ENCODE peak calls at places on chromosome 17, in four cellular contexts. H is breast epithelium, V is heart left ventricle, B is HCT116. X is an unnamed sample.

GRCh38 chr17:67884766-67885165 is 59.5 kb downstream of the BPTF start:
- DNase-seq in H (no peak), V (no peak), B (no peak), X (no peak)

GRCh38 chr17:57868007-57868774 is 18.3 kb upstream of the MRPS23 start:
- DNase-seq in H (peak; percentile 71), V (peak; percentile 79), B (peak; percentile 90), X (peak; percentile 96)

GRCh38 chr17:31560836-31561235 is 169.4 kb downstream of the RAB11FIP4 start:
- DNase-seq in H (no peak), V (no peak), B (no peak), X (no peak)

GRCh38 chr17:75779250-75779986 is 5.2 kb upstream of the UNK start:
- DNase-seq in H (peak; percentile 96), V (peak; percentile 98), B (peak; percentile 100), X (peak; percentile 99)

GRCh38 chr17:46820592-46821450 is 2.3 kb upstream of the WNT3 start:
- DNase-seq in H (no peak), V (no peak), B (no peak), X (no peak)

GRCh38 chr17:20063665-20064648 is 54.8 kb downstream of the SPECC1 start:
- DNase-seq in H (peak; percentile 66), V (peak; percentile 70), B (peak; percentile 33), X (peak; percentile 99)

GRCh38 chr17:39208893-39209292 is 8.8 kb downstream of the RPL19 start:
- DNase-seq in H (no peak), V (no peak), B (no peak), X (peak; percentile 73)

GRCh38 chr17:72125226-72125651 is 4.4 kb downstream of the SOX9 start:
- DNase-seq in H (no peak), V (no peak), B (no peak), X (no peak)

GRCh38 chr17:19880393-19880792 is 12.7 kb upstream of the ULK2 start:
- DNase-seq in H (no peak), V (no peak), B (no peak), X (no peak)

DNA sequence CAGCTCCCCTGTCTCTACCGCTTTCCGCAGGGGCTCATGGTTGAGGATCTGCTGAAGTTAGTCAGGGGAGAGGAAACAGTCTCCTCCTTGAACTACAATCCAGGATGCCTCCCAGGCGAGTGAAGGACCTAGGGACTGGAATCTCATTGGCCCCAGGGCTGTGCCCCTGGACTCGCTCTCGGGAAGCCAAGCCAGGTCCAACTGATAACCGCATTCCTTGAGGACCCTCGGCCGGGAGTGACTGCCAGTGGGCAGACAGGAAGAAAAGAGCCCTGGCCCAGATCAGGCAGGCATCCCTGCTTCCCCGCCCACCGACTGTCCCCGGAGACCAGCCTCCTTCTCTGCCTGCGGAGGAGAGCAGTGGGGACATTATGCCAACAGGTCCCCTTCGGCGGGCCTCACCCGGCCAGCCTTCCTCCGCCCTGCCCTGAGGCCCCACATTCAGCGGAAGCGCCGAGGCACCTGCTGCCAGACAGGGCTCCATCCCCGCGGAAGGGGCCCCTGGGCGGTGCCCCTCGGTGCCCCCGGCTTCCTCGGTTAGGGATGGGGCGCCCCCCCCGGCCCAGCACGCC is 776 bp downstream of the LRRC75A start:
- DNase-seq in H (no peak), V (no peak), B (no peak), X (peak; percentile 58)
- TF ChIP-seq POLR2A in H (no peak), V (no peak), B (no peak), X (no peak)

GRCh38 chr17:55728833-55729232 is 6.2 kb upstream of the TMEM100 start:
- DNase-seq in H (no peak), V (no peak), B (no peak), X (no peak)

GRCh38 chr17:55730380-55730779 is 7.7 kb upstream of the TMEM100 start:
- DNase-seq in H (no peak), V (no peak), B (no peak), X (no peak)

GRCh38 chr17:55729484-55729883 is 6.8 kb upstream of the TMEM100 start:
- DNase-seq in H (no peak), V (no peak), B (no peak), X (no peak)

GRCh38 chr17:55731586-55732250 is 9.1 kb upstream of the TMEM100 start:
- DNase-seq in H (no peak), V (peak; percentile 74), B (no peak), X (no peak)

DNA sequence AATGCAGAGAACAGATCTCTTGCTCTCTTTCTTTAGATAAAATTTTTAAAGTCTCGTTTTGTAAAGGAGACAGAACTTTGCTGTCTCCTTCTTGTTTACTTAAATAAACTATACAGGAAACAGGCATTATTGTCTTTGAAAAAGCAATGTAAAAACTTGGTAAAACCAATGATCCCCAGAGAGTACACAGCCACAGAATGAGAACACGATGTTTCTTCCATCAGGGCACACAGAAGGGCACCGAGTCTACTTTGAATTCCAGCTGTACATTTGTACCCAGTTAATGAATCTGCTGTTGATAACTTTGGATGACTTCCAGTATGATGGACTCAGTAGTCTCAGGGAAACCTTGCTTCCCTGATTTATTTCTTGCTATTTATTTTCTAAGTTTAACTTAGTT is 8.1 kb upstream of the TMEM100 start:
- DNase-seq in H (no peak), V (no peak), B (no peak), X (no peak)
- TF ChIP-seq POLR2A in H (no peak), V (no peak), B (no peak), X (no peak)

GRCh38 chr17:81683208-81683583 is 401 bp downstream of the ARL16 start:
- DNase-seq in H (no peak), V (no peak), B (no peak), X (peak; percentile 55)

GRCh38 chr17:81686614-81687013 is 2.8 kb downstream of the HGS start:
- DNase-seq in H (no peak), V (no peak), B (no peak), X (no peak)

GRCh38 chr17:81684442-81684911 is 666 bp downstream of the HGS start:
- DNase-seq in H (no peak), V (no peak), B (no peak), X (no peak)

GRCh38 chr17:81683584-81684441 is at the start of the genes ARL16 and HGS:
- DNase-seq in H (peak; percentile 98), V (peak; percentile 98), B (peak; percentile 100), X (peak; percentile 98)

GRCh38 chr17:81685108-81685507 is 1.3 kb downstream of the HGS start:
- DNase-seq in H (no peak), V (no peak), B (no peak), X (peak; percentile 49)
- TF ChIP-seq POLR2A in H (no peak), V (no peak), B (no peak), X (no peak)

GRCh38 chr17:5486206-5487124 is at the start of gene MIS12:
- DNase-seq in H (peak; percentile 100), V (peak; percentile 99), B (peak; percentile 97), X (peak; percentile 97)
- TF ChIP-seq POLR2A in H (peak; percentile 78), V (no peak), B (peak; percentile 53), X (peak; percentile 73)

GRCh38 chr17:64506576-64507417 is at the start of gene CEP95:
- DNase-seq in H (peak; percentile 92), V (peak; percentile 97), B (peak; percentile 98), X (peak; percentile 97)

GRCh38 chr17:64507418-64507766 is 615 bp downstream of the CEP95 start:
- DNase-seq in H (no peak), V (no peak), B (no peak), X (peak; percentile 80)

GRCh38 chr17:64504769-64505319 is 1.2 kb downstream of the DDX5 start:
- DNase-seq in H (no peak), V (no peak), B (no peak), X (no peak)

GRCh38 chr17:64505320-64506200 is 529 bp downstream of the DDX5 start:
- DNase-seq in H (peak; percentile 94), V (peak; percentile 94), B (peak; percentile 59), X (peak; percentile 89)

DNA sequence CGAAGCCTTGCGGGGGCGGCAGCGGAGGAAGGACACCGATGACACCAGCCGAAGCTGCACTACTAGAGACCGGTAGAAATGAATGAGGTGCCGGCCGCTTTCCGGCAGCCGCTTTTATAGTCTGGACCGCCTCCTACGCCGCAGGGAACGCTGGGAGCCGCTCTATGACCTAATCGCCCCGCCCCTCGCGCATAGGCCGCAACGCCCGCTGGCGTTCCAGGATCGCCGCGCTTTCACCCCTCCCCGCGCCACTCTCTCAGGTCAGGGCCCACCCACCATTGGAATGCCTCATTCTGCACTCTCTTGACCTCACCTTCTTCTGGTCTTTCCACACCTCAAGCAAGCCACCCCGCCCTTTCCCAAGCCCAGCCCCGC is at the start of gene DDX5:
- DNase-seq in H (peak; percentile 98), V (peak; percentile 99), B (peak; percentile 100), X (no peak)
- TF ChIP-seq POLR2A in H (peak; percentile 99), V (no peak), B (peak; percentile 100), X (peak; percentile 99)

GRCh38 chr17:17538417-17539391 is 42.5 kb upstream of the RASD1 start:
- DNase-seq in H (no peak), V (no peak), B (no peak), X (peak; percentile 31)
- TF ChIP-seq POLR2A in H (no peak), V (no peak), B (no peak), X (no peak)

DNA sequence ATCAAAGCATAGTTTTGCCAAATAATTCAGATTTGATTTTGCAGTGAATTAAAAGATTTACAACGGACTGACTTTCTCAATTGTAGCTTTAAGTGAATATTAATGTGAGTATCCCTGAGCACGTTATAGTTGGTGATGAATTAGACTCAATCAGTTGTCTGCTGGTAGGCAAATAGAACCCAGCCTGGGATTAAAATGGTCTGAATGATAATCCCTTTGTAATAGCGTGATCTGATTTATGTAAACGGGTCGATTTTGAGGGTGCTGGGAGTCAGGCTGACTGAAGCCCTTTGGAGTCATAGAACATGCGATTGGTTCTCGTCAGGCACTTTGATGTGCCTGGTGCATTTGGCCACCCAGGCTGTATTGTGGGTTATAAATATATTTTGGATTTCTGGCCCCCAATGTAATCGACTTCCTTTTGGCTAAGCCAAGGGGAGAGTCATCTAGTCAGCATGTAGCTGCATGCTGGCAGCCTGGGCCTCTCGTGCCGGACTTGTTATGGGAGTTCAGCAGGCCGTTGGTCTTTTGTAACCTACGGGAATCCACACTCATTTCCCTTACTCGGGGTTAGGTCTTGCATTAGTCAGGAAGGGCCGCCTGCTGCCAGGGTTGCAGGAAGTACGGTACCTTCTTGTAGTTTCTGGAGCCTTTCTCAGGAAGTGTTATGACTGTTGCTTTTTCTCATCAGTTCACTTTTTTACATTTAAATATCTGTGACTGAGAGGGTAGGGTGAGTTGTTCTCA is 5.4 kb downstream of the PGS1 start:
- DNase-seq in H (no peak), V (peak; percentile 68), B (no peak), X (peak; percentile 96)
- TF ChIP-seq POLR2A in H (no peak), V (no peak), B (no peak), X (no peak)

DNA sequence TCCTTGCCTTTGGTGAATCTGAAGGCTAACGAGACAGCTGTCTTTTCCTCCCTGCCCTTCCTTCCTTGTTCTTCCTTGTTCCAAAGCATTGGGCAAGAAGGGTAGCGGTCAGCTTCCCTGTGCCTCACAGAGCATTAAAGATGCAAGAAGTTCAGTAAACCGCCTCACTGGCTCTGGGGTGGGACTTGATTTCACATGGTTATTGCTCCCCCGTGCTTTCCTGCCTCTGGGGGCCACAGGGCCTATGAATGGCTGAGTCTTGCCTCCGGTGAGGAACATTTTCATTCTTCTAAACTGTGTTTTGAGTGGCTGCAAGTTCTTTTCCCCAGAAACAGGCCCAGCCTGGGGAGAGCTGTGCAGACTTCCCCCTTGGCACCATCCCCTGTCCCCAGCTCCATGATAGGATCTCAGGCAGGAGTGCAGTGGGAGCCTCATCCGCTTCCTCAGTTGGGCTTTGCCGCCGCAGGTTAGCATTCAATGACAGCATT is 1.5 kb downstream of the YPEL2 start:
- DNase-seq in H (no peak), V (no peak), B (no peak), X (peak; percentile 66)
- TF ChIP-seq POLR2A in H (no peak), V (no peak), B (no peak), X (no peak)

GRCh38 chr17:81238815-81239713 is at the start of the genes NDUFAF8 and TEPSIN:
- DNase-seq in H (peak; percentile 98), V (peak; percentile 98), B (peak; percentile 100), X (peak; percentile 99)
- TF ChIP-seq POLR2A in H (peak; percentile 37), V (no peak), B (peak; percentile 24), X (no peak)

X was measured in NB4.